ENCODE peak calls at places on chromosomes 6 and 20, in six cellular contexts. One of them, this sample, is unnamed.
A peak's percentile ranks its signal among the peaks of the same experiment; 100 is the strongest.

GRCh38 chr20:6696001-6696400 is 71.5 kb upstream of the BMP2 start:
- DNase-seq in activated T-cell treated with anti-CD3 and anti-CD28 coated beads for 1 hour: no peak
- DNase-seq in BE2C: no peak
- DNase-seq in NCI-H774: no peak
- DNase-seq in AG09319: no peak
- DNase-seq in left ventricle myocardium inferior: no peak
- DNase-seq in this sample: no peak

GRCh38 chr20:51372176-51372803 is 170.2 kb downstream of the NFATC2 start:
- DNase-seq in BE2C: peak; percentile 66
- DNase-seq in NCI-H774: peak; percentile 6
- DNase-seq in AG09319: no peak
- DNase-seq in activated T-cell treated with anti-CD3 and anti-CD28 coated beads for 1 hour: peak; percentile 46
- DNase-seq in left ventricle myocardium inferior: peak; percentile 59
- DNase-seq in this sample: peak; percentile 55

GRCh38 chr20:21518292-21518991 is 4.6 kb upstream of the NKX2-2 start:
- DNase-seq in left ventricle myocardium inferior: no peak
- DNase-seq in AG09319: no peak
- DNase-seq in activated T-cell treated with anti-CD3 and anti-CD28 coated beads for 1 hour: no peak
- DNase-seq in BE2C: no peak
- DNase-seq in NCI-H774: peak; percentile 70
- DNase-seq in this sample: no peak

GRCh38 chr20:40293740-40294139 is 395.3 kb downstream of the MAFB start:
- DNase-seq in activated T-cell treated with anti-CD3 and anti-CD28 coated beads for 1 hour: no peak
- DNase-seq in left ventricle myocardium inferior: no peak
- DNase-seq in NCI-H774: no peak
- DNase-seq in BE2C: no peak
- DNase-seq in AG09319: no peak
- DNase-seq in this sample: no peak

GRCh38 chr20:12976720-12977633 is 31.8 kb upstream of the SPTLC3 start:
- DNase-seq in NCI-H774: no peak
- DNase-seq in BE2C: no peak
- DNase-seq in left ventricle myocardium inferior: no peak
- DNase-seq in AG09319: no peak
- DNase-seq in activated T-cell treated with anti-CD3 and anti-CD28 coated beads for 1 hour: no peak
- DNase-seq in this sample: no peak

GRCh38 chr6:84773431-84774173 is 9.2 kb upstream of the TBX18 start:
- DNase-seq in BE2C: peak; percentile 34
- DNase-seq in left ventricle myocardium inferior: peak; percentile 24
- DNase-seq in NCI-H774: no peak
- DNase-seq in activated T-cell treated with anti-CD3 and anti-CD28 coated beads for 1 hour: no peak
- DNase-seq in AG09319: no peak
- DNase-seq in this sample: no peak

GRCh38 chr20:461254-462198 is 807 bp downstream of the TBC1D20 start:
- DNase-seq in left ventricle myocardium inferior: peak; percentile 48
- DNase-seq in NCI-H774: no peak
- DNase-seq in BE2C: peak; percentile 52
- DNase-seq in AG09319: no peak
- DNase-seq in activated T-cell treated with anti-CD3 and anti-CD28 coated beads for 1 hour: peak; percentile 42
- DNase-seq in this sample: peak; percentile 41

GRCh38 chr6:53648571-53648970 is 17.0 kb downstream of the KLHL31 start:
- DNase-seq in NCI-H774: no peak
- DNase-seq in AG09319: no peak
- DNase-seq in left ventricle myocardium inferior: no peak
- DNase-seq in activated T-cell treated with anti-CD3 and anti-CD28 coated beads for 1 hour: no peak
- DNase-seq in BE2C: no peak
- DNase-seq in this sample: no peak

GRCh38 chr6:130681028-130681427 is 146.2 kb upstream of the SMLR1 start:
- DNase-seq in AG09319: peak; percentile 43
- DNase-seq in activated T-cell treated with anti-CD3 and anti-CD28 coated beads for 1 hour: no peak
- DNase-seq in NCI-H774: no peak
- DNase-seq in left ventricle myocardium inferior: no peak
- DNase-seq in BE2C: no peak
- DNase-seq in this sample: no peak

GRCh38 chr20:24622856-24623255 is 153.4 kb downstream of the SYNDIG1 start:
- DNase-seq in left ventricle myocardium inferior: no peak
- DNase-seq in NCI-H774: no peak
- DNase-seq in activated T-cell treated with anti-CD3 and anti-CD28 coated beads for 1 hour: no peak
- DNase-seq in AG09319: no peak
- DNase-seq in BE2C: no peak
- DNase-seq in this sample: no peak

GRCh38 chr6:42163941-42164340 is 9.2 kb upstream of the GUCA1A start:
- DNase-seq in left ventricle myocardium inferior: no peak
- DNase-seq in activated T-cell treated with anti-CD3 and anti-CD28 coated beads for 1 hour: no peak
- DNase-seq in BE2C: no peak
- DNase-seq in AG09319: no peak
- DNase-seq in NCI-H774: no peak
- DNase-seq in this sample: no peak

GRCh38 chr6:158706369-158706982 is 56.6 kb downstream of the SYTL3 start:
- DNase-seq in BE2C: peak; percentile 64
- DNase-seq in activated T-cell treated with anti-CD3 and anti-CD28 coated beads for 1 hour: no peak
- DNase-seq in NCI-H774: no peak
- DNase-seq in AG09319: no peak
- DNase-seq in left ventricle myocardium inferior: peak; percentile 68
- DNase-seq in this sample: no peak

GRCh38 chr6:85464260-85464644 is 14.4 kb downstream of the NT5E start:
- DNase-seq in left ventricle myocardium inferior: no peak
- DNase-seq in AG09319: peak; percentile 87
- DNase-seq in NCI-H774: no peak
- DNase-seq in BE2C: no peak
- DNase-seq in activated T-cell treated with anti-CD3 and anti-CD28 coated beads for 1 hour: no peak
- DNase-seq in this sample: no peak

GRCh38 chr20:11144114-11144513 is 470.3 kb upstream of the JAG1 start:
- DNase-seq in AG09319: no peak
- DNase-seq in NCI-H774: no peak
- DNase-seq in activated T-cell treated with anti-CD3 and anti-CD28 coated beads for 1 hour: no peak
- DNase-seq in left ventricle myocardium inferior: no peak
- DNase-seq in BE2C: no peak
- DNase-seq in this sample: no peak

GRCh38 chr6:10613693-10614092 is 80.7 kb downstream of the C6orf52 start:
- DNase-seq in left ventricle myocardium inferior: no peak
- DNase-seq in NCI-H774: no peak
- DNase-seq in BE2C: no peak
- DNase-seq in activated T-cell treated with anti-CD3 and anti-CD28 coated beads for 1 hour: no peak
- DNase-seq in AG09319: no peak
- DNase-seq in this sample: no peak

GRCh38 chr6:122530440-122531046 is 58.9 kb upstream of the SERINC1 start:
- DNase-seq in BE2C: peak; percentile 52
- DNase-seq in AG09319: peak; percentile 32
- DNase-seq in left ventricle myocardium inferior: no peak
- DNase-seq in NCI-H774: peak; percentile 88
- DNase-seq in activated T-cell treated with anti-CD3 and anti-CD28 coated beads for 1 hour: peak; percentile 5
- DNase-seq in this sample: peak; percentile 22

GRCh38 chr6:165827190-165827518 is 164.1 kb upstream of the PDE10A start:
- DNase-seq in NCI-H774: no peak
- DNase-seq in activated T-cell treated with anti-CD3 and anti-CD28 coated beads for 1 hour: no peak
- DNase-seq in AG09319: no peak
- DNase-seq in BE2C: no peak
- DNase-seq in left ventricle myocardium inferior: no peak
- DNase-seq in this sample: no peak

GRCh38 chr6:85594197-85594930 is 706 bp upstream of the SNX14 start:
- DNase-seq in activated T-cell treated with anti-CD3 and anti-CD28 coated beads for 1 hour: no peak
- DNase-seq in BE2C: no peak
- DNase-seq in NCI-H774: peak; percentile 52
- DNase-seq in left ventricle myocardium inferior: no peak
- DNase-seq in AG09319: no peak
- DNase-seq in this sample: peak; percentile 36

GRCh38 chr6:151004415-151005024 is 139.0 kb downstream of the MTHFD1L start:
- DNase-seq in activated T-cell treated with anti-CD3 and anti-CD28 coated beads for 1 hour: no peak
- DNase-seq in AG09319: peak; percentile 80
- DNase-seq in NCI-H774: peak; percentile 69
- DNase-seq in BE2C: no peak
- DNase-seq in left ventricle myocardium inferior: no peak
- DNase-seq in this sample: no peak

GRCh38 chr6:100924574-100924973 is 43.4 kb upstream of the ASCC3 start:
- DNase-seq in activated T-cell treated with anti-CD3 and anti-CD28 coated beads for 1 hour: no peak
- DNase-seq in NCI-H774: no peak
- DNase-seq in BE2C: no peak
- DNase-seq in AG09319: no peak
- DNase-seq in left ventricle myocardium inferior: no peak
- DNase-seq in this sample: no peak

GRCh38 chr6:34115396-34116314 is 30.2 kb downstream of the GRM4 start:
- DNase-seq in activated T-cell treated with anti-CD3 and anti-CD28 coated beads for 1 hour: peak; percentile 1
- DNase-seq in AG09319: no peak
- DNase-seq in NCI-H774: no peak
- DNase-seq in left ventricle myocardium inferior: no peak
- DNase-seq in BE2C: no peak
- DNase-seq in this sample: no peak

GRCh38 chr20:17542993-17543412 is 11.8 kb upstream of the BFSP1 start:
- DNase-seq in NCI-H774: no peak
- DNase-seq in BE2C: no peak
- DNase-seq in left ventricle myocardium inferior: no peak
- DNase-seq in AG09319: peak; percentile 48
- DNase-seq in activated T-cell treated with anti-CD3 and anti-CD28 coated beads for 1 hour: no peak
- DNase-seq in this sample: no peak

GRCh38 chr6:4374231-4374630 is 238.9 kb upstream of the ECI2 start:
- DNase-seq in BE2C: no peak
- DNase-seq in left ventricle myocardium inferior: no peak
- DNase-seq in AG09319: no peak
- DNase-seq in activated T-cell treated with anti-CD3 and anti-CD28 coated beads for 1 hour: no peak
- DNase-seq in NCI-H774: no peak
- DNase-seq in this sample: no peak

GRCh38 chr6:137157601-137158000 is 15.8 kb downstream of the IL22RA2 start:
- DNase-seq in NCI-H774: no peak
- DNase-seq in BE2C: no peak
- DNase-seq in left ventricle myocardium inferior: no peak
- DNase-seq in activated T-cell treated with anti-CD3 and anti-CD28 coated beads for 1 hour: no peak
- DNase-seq in AG09319: no peak
- DNase-seq in this sample: no peak

GRCh38 chr6:116105247-116105646 is 4.6 kb downstream of the NT5DC1 start:
- DNase-seq in activated T-cell treated with anti-CD3 and anti-CD28 coated beads for 1 hour: no peak
- DNase-seq in AG09319: no peak
- DNase-seq in left ventricle myocardium inferior: no peak
- DNase-seq in NCI-H774: no peak
- DNase-seq in BE2C: no peak
- DNase-seq in this sample: no peak

GRCh38 chr6:373773-374724 is 17.5 kb upstream of the IRF4 start:
- DNase-seq in NCI-H774: no peak
- DNase-seq in activated T-cell treated with anti-CD3 and anti-CD28 coated beads for 1 hour: no peak
- DNase-seq in left ventricle myocardium inferior: no peak
- DNase-seq in BE2C: no peak
- DNase-seq in AG09319: no peak
- DNase-seq in this sample: no peak

GRCh38 chr20:57289401-57290177 is 23.1 kb upstream of the BMP7 start:
- DNase-seq in BE2C: no peak
- DNase-seq in AG09319: no peak
- DNase-seq in left ventricle myocardium inferior: no peak
- DNase-seq in activated T-cell treated with anti-CD3 and anti-CD28 coated beads for 1 hour: no peak
- DNase-seq in NCI-H774: no peak
- DNase-seq in this sample: no peak

GRCh38 chr6:101344885-101345284 is 48.6 kb upstream of the GRIK2 start:
- DNase-seq in left ventricle myocardium inferior: no peak
- DNase-seq in AG09319: no peak
- DNase-seq in NCI-H774: no peak
- DNase-seq in BE2C: no peak
- DNase-seq in activated T-cell treated with anti-CD3 and anti-CD28 coated beads for 1 hour: no peak
- DNase-seq in this sample: no peak

GRCh38 chr6:163356324-163356723 is 58.2 kb upstream of the QKI start:
- DNase-seq in AG09319: peak; percentile 43
- DNase-seq in BE2C: peak; percentile 56
- DNase-seq in left ventricle myocardium inferior: peak; percentile 66
- DNase-seq in activated T-cell treated with anti-CD3 and anti-CD28 coated beads for 1 hour: no peak
- DNase-seq in NCI-H774: no peak
- DNase-seq in this sample: no peak

GRCh38 chr6:29748391-29749352 is 25.4 kb downstream of the HLA-F start:
- DNase-seq in BE2C: peak; percentile 62
- DNase-seq in NCI-H774: peak; percentile 73
- DNase-seq in AG09319: peak; percentile 43
- DNase-seq in left ventricle myocardium inferior: peak; percentile 94
- DNase-seq in activated T-cell treated with anti-CD3 and anti-CD28 coated beads for 1 hour: peak; percentile 80
- DNase-seq in this sample: peak; percentile 78

This sample was measured in CD4-positive, alpha-beta T cell.